ENCODE peak calls at places on chromosomes 1 and 21, in five cellular contexts. One of them, this sample, is unnamed.

GRCh38 chr21:34695434-34695833 is 26.6 kb downstream of the CLIC6 start:
- DNase-seq in NCI-H460: no peak
- DNase-seq in Calu3: no peak
- DNase-seq in GM23338: no peak
- DNase-seq in psoas muscle: no peak
- DNase-seq in this sample: no peak

GRCh38 chr21:42113926-42114409 is 42.9 kb downstream of the UMODL1 start:
- DNase-seq in GM23338: no peak
- DNase-seq in psoas muscle: peak; percentile 53
- DNase-seq in Calu3: no peak
- DNase-seq in NCI-H460: no peak
- DNase-seq in this sample: no peak

GRCh38 chr1:247905181-247905580 is 9.8 kb downstream of the OR2W3 start:
- DNase-seq in Calu3: no peak
- DNase-seq in NCI-H460: no peak
- DNase-seq in psoas muscle: no peak
- DNase-seq in GM23338: no peak
- DNase-seq in this sample: no peak

GRCh38 chr1:29269356-29269755 is 33.0 kb downstream of the PTPRU start:
- DNase-seq in NCI-H460: no peak
- DNase-seq in psoas muscle: no peak
- DNase-seq in GM23338: no peak
- DNase-seq in Calu3: no peak
- DNase-seq in this sample: no peak

GRCh38 chr1:53324728-53325297 is 3.1 kb downstream of the LRP8 start:
- DNase-seq in psoas muscle: no peak
- DNase-seq in NCI-H460: no peak
- DNase-seq in Calu3: no peak
- DNase-seq in GM23338: no peak
- DNase-seq in this sample: no peak

GRCh38 chr1:245260116-245260882 is 105.5 kb downstream of the KIF26B start:
- DNase-seq in NCI-H460: no peak
- DNase-seq in psoas muscle: no peak
- DNase-seq in Calu3: peak; percentile 28
- DNase-seq in GM23338: no peak
- DNase-seq in this sample: no peak

GRCh38 chr1:114457675-114458074 is 53.3 kb downstream of the TRIM33 start:
- DNase-seq in GM23338: no peak
- DNase-seq in Calu3: no peak
- DNase-seq in psoas muscle: no peak
- DNase-seq in NCI-H460: no peak
- DNase-seq in this sample: no peak

GRCh38 chr1:226943156-226943555 is 3.1 kb downstream of the COQ8A start:
- DNase-seq in psoas muscle: no peak
- DNase-seq in GM23338: no peak
- DNase-seq in Calu3: no peak
- DNase-seq in NCI-H460: no peak
- DNase-seq in this sample: no peak

GRCh38 chr1:114154146-114154962 is 685 bp upstream of the SYT6 start:
- DNase-seq in NCI-H460: no peak
- DNase-seq in GM23338: peak; percentile 87
- DNase-seq in psoas muscle: no peak
- DNase-seq in Calu3: no peak
- DNase-seq in this sample: peak; percentile 41

GRCh38 chr21:45142469-45142868 is 68.1 kb downstream of the ADARB1 start:
- DNase-seq in NCI-H460: no peak
- DNase-seq in GM23338: no peak
- DNase-seq in Calu3: no peak
- DNase-seq in psoas muscle: peak; percentile 70
- DNase-seq in this sample: no peak

GRCh38 chr1:225768662-225769426 is 8.8 kb upstream of the SRP9 start:
- DNase-seq in psoas muscle: no peak
- DNase-seq in GM23338: no peak
- DNase-seq in NCI-H460: no peak
- DNase-seq in Calu3: no peak
- DNase-seq in this sample: peak; percentile 98

GRCh38 chr1:229309684-229310083 is 33.2 kb downstream of the CCSAP start:
- DNase-seq in NCI-H460: no peak
- DNase-seq in Calu3: no peak
- DNase-seq in psoas muscle: no peak
- DNase-seq in GM23338: no peak
- DNase-seq in this sample: no peak

GRCh38 chr1:174217787-174218574 is 58.7 kb downstream of the RABGAP1L start:
- DNase-seq in NCI-H460: peak; percentile 51
- DNase-seq in Calu3: no peak
- DNase-seq in psoas muscle: no peak
- DNase-seq in GM23338: peak; percentile 72
- DNase-seq in this sample: peak; percentile 77

GRCh38 chr1:32988665-32989064 is 24.1 kb upstream of the RNF19B start:
- DNase-seq in GM23338: no peak
- DNase-seq in psoas muscle: peak; percentile 37
- DNase-seq in Calu3: no peak
- DNase-seq in NCI-H460: no peak
- DNase-seq in this sample: no peak

This sample was measured in NCI-H82.